ENCODE peak calls at places on chromosomes 16 and 17, in five cellular contexts. H, Q, F, D and S are unnamed samples.

GRCh38 chr16:77788196-77789084 is at the start of gene VAT1L:
- DNase-seq in D (no peak), Q (no peak), F (peak; percentile 62), H (peak; percentile 76), S (no peak)

GRCh38 chr17:82086941-82087906 is 10.8 kb downstream of the FASN start:
- DNase-seq in D (no peak), F (no peak), Q (no peak), H (no peak), S (no peak)

GRCh38 chr16:72876981-72877373 is 171.0 kb downstream of the ZFHX3 start:
- DNase-seq in F (no peak), H (no peak), Q (no peak), D (no peak), S (no peak)

GRCh38 chr16:31333686-31334649 is 21.0 kb upstream of the ITGAX start:
- DNase-seq in Q (no peak), D (peak; percentile 31), H (no peak), F (no peak), S (peak; percentile 60)

GRCh38 chr17:62757518-62757951 is 50.6 kb downstream of the MARCHF10 start:
- DNase-seq in F (no peak), H (no peak), Q (no peak), D (no peak), S (no peak)

GRCh38 chr17:4949321-4950074 is 1.2 kb upstream of the PFN1 start:
- DNase-seq in F (peak; percentile 65), Q (peak; percentile 63), H (peak; percentile 84), D (peak; percentile 54), S (peak; percentile 93)

GRCh38 chr16:23280483-23280967 is 21.6 kb upstream of the SCNN1B start:
- DNase-seq in D (no peak), H (no peak), F (no peak), Q (no peak), S (no peak)

GRCh38 chr16:80997964-80998620 is 8.6 kb downstream of the CMC2 start:
- DNase-seq in Q (no peak), F (no peak), H (no peak), D (no peak), S (no peak)

GRCh38 chr16:28563218-28563617 is 9.5 kb downstream of the SGF29 start:
- DNase-seq in Q (no peak), D (no peak), F (no peak), H (no peak), S (no peak)

GRCh38 chr17:72176902-72177660 is 56.3 kb downstream of the SOX9 start:
- DNase-seq in Q (no peak), H (no peak), F (no peak), D (peak; percentile 6), S (no peak)

GRCh38 chr16:11401161-11402050 is 56.1 kb downstream of the RMI2 start:
- DNase-seq in H (no peak), D (no peak), F (no peak), Q (no peak), S (no peak)

GRCh38 chr17:40311575-40311974 is 2.6 kb downstream of the RARA start:
- DNase-seq in Q (no peak), H (no peak), F (no peak), D (no peak), S (no peak)

GRCh38 chr16:55496509-55497145 is 12.2 kb upstream of the LPCAT2 start:
- DNase-seq in H (no peak), F (no peak), Q (no peak), D (no peak), S (no peak)

GRCh38 chr17:78020717-78021108 is 62.2 kb downstream of the TNRC6C start:
- DNase-seq in H (peak; percentile 11), Q (no peak), D (no peak), F (no peak), S (no peak)